ENCODE peak calls at places on chromosome 2, in eight cellular contexts. C is RWPE1, G is NB4, Z is nephron progenitor cell, X is HFFc6, K is astrocyte of the cerebellum, P is endothelial cell of umbilical vein, W is retinal pigment epithelial cell. B is an unnamed sample.
A peak's percentile ranks its signal among the peaks of the same experiment; 100 is the strongest.

GRCh38 chr2:108194409-108195132 is 45.2 kb upstream of the SULT1C3 start:
- DNase-seq in C (no peak), G (peak; percentile 18), Z (no peak), X (no peak), K (no peak), P (no peak), W (no peak), B (no peak)

GRCh38 chr2:221779614-221780067 is 207.5 kb upstream of the EPHA4 start:
- DNase-seq in C (no peak), G (no peak), Z (no peak), X (no peak), K (peak; percentile 82), P (peak; percentile 91), W (no peak), B (no peak)

GRCh38 chr2:38578832-38579231 is 23.9 kb downstream of the HNRNPLL start:
- DNase-seq in C (no peak), G (peak; percentile 56), Z (no peak), X (no peak), K (no peak), P (no peak), W (no peak), B (no peak)

GRCh38 chr2:119234021-119235019 is 10.7 kb downstream of the STEAP3 start:
- DNase-seq in C (no peak), G (peak; percentile 67), Z (peak; percentile 79), X (peak; percentile 4), K (no peak), P (peak; percentile 30), W (no peak), B (peak; percentile 32)

GRCh38 chr2:46181789-46182530 is 115.2 kb upstream of the EPAS1 start:
- DNase-seq in C (no peak), G (peak; percentile 33), Z (no peak), X (no peak), K (no peak), P (no peak), W (no peak), B (no peak)

GRCh38 chr2:45862843-45863242 is 211.4 kb downstream of the PRKCE start:
- DNase-seq in C (no peak), G (peak; percentile 86), Z (no peak), X (no peak), K (no peak), P (no peak), W (no peak), B (no peak)

GRCh38 chr2:240216197-240216596 is 75.7 kb upstream of the OTOS start:
- DNase-seq in C (no peak), G (no peak), Z (no peak), X (no peak), K (no peak), P (no peak), W (no peak), B (no peak)

GRCh38 chr2:206700141-206700540 is 18.1 kb downstream of the DYTN start:
- DNase-seq in C (no peak), G (peak; percentile 7), Z (no peak), X (no peak), K (no peak), P (peak; percentile 62), W (no peak), B (no peak)

GRCh38 chr2:201781583-201782051 is 884 bp upstream of the ALS2 start:
- DNase-seq in C (no peak), G (peak; percentile 78), Z (no peak), X (no peak), K (no peak), P (no peak), W (no peak), B (peak; percentile 8)

GRCh38 chr2:238381341-238382130 is 45.2 kb upstream of the ASB1 start:
- DNase-seq in C (no peak), G (peak; percentile 84), Z (no peak), X (no peak), K (no peak), P (no peak), W (no peak), B (no peak)

GRCh38 chr2:210715560-210715959 is 159.2 kb downstream of the CPS1 start:
- DNase-seq in C (no peak), G (no peak), Z (no peak), X (no peak), K (no peak), P (no peak), W (peak; percentile 71), B (no peak)

GRCh38 chr2:70850905-70851304 is 15.3 kb upstream of the CD207 start:
- DNase-seq in C (no peak), G (no peak), Z (no peak), X (no peak), K (no peak), P (no peak), W (no peak), B (no peak)

DNA sequence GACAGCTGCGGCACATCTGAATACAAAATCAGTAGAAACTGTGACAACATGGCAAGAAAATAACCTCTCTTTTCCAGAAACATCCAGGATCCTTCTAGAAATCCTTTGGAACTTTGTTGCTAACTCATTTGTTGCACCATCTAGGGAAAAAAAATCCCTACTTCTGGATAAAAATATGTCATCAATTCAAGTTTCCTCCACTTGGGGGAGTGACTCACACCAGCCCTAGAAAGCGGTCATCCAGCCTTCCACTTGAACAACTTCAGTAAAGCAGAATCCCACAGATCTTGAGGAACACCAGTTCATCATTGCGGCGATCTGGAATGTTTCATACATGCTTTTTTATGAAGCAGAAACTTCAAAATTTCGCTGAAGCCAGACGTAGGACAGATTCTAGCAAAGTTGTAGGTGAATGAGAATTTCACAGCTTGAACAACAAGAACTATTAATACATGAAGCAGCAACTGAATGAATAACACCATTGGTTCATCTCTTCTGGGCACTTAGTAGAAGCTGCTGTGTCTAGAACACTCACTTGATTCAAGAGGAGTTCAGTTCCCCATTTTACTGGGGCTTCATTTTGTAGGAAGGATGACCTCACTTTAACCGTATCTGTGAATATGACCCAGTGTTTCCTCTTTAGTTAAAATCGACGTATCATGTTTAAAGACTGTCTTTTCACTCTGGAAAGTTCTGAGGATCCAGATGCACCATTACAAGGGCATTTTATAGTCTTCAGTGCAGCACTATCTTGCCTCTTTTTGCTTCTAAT is 48.0 kb downstream of the LRRTM1 start:
- DNase-seq in C (peak; percentile 11), G (peak; percentile 27), Z (peak; percentile 6), X (peak; percentile 23), K (peak; percentile 1), P (no peak), W (peak; percentile 4), B (peak; percentile 4)
- TF ChIP-seq CTCF in C (no peak), G (peak; percentile 11), Z (peak; percentile 30), X (peak; percentile 70), K (peak; percentile 34), P (no peak), W (peak; percentile 53), B (peak; percentile 19)

GRCh38 chr2:219541611-219542180 is 1.9 kb downstream of the CHPF start:
- DNase-seq in C (peak; percentile 76), G (peak; percentile 81), Z (peak; percentile 87), X (peak; percentile 17), K (peak; percentile 33), P (peak; percentile 79), W (no peak), B (peak; percentile 93)
- TF ChIP-seq CTCF in C (peak; percentile 98), G (peak; percentile 87), Z (peak; percentile 99), X (peak; percentile 87), K (peak; percentile 92), P (peak; percentile 98), W (peak; percentile 87), B (peak; percentile 91)

GRCh38 chr2:168293766-168294165 is 46.4 kb upstream of the STK39 start:
- DNase-seq in C (no peak), G (no peak), Z (no peak), X (no peak), K (no peak), P (no peak), W (no peak), B (no peak)
- TF ChIP-seq CTCF in C (no peak), G (no peak), Z (no peak), X (peak; percentile 16), K (no peak), P (no peak), W (peak; percentile 7), B (no peak)

GRCh38 chr2:181738074-181738473 is 57.8 kb upstream of the NEUROD1 start:
- DNase-seq in C (no peak), G (peak; percentile 43), Z (no peak), X (peak; percentile 17), K (no peak), P (peak; percentile 28), W (no peak), B (no peak)
- TF ChIP-seq CTCF in C (no peak), G (peak; percentile 48), Z (peak; percentile 29), X (peak; percentile 48), K (peak; percentile 25), P (peak; percentile 20), W (peak; percentile 51), B (no peak)

GRCh38 chr2:163775304-163775703 is 39.5 kb upstream of the FIGN start:
- DNase-seq in C (no peak), G (no peak), Z (no peak), X (no peak), K (no peak), P (peak; percentile 38), W (no peak), B (no peak)

GRCh38 chr2:163774862-163775261 is 39.1 kb upstream of the FIGN start:
- DNase-seq in C (peak; percentile 85), G (no peak), Z (no peak), X (peak; percentile 78), K (peak; percentile 62), P (peak; percentile 51), W (peak; percentile 53), B (no peak)

GRCh38 chr2:163773276-163773675 is 37.5 kb upstream of the FIGN start:
- DNase-seq in C (no peak), G (no peak), Z (no peak), X (no peak), K (no peak), P (no peak), W (no peak), B (no peak)

GRCh38 chr2:163768881-163769681 is 33.3 kb upstream of the FIGN start:
- DNase-seq in C (no peak), G (no peak), Z (no peak), X (no peak), K (no peak), P (no peak), W (no peak), B (no peak)

DNA sequence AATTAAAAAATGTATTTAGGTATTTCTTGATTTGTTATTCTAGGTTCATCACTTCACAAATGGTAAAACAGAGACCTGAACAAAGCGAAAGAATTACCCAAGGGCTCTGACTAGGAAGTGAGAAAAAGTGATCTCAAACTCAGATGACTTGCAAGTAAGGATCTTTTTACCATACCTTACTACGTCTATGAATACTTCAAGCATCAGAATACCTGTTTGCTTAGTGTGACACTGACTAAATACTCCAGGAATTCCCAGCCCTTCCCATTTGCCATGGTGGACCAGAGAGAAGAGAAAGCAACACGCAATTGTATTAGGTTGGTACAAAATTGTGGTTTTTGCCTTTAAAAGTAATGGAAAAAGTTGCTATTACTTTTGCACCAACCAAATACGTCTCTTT is 35.8 kb upstream of the FIGN start:
- DNase-seq in C (peak; percentile 68), G (no peak), Z (no peak), X (peak; percentile 12), K (no peak), P (no peak), W (no peak), B (no peak)
- TF ChIP-seq CTCF in C (no peak), G (no peak), Z (no peak), X (no peak), K (no peak), P (no peak), W (no peak), B (no peak)

GRCh38 chr2:122523143-122523542 is 767.7 kb downstream of the TSN start:
- DNase-seq in C (no peak), G (no peak), Z (no peak), X (no peak), K (no peak), P (no peak), W (no peak), B (no peak)
- TF ChIP-seq CTCF in C (no peak), G (peak; percentile 2), Z (no peak), X (no peak), K (no peak), P (no peak), W (no peak), B (no peak)

GRCh38 chr2:69271831-69272257 is 115.2 kb downstream of the GFPT1 start:
- DNase-seq in C (no peak), G (peak; percentile 80), Z (no peak), X (no peak), K (peak; percentile 58), P (peak; percentile 61), W (no peak), B (no peak)
- TF ChIP-seq CTCF in C (no peak), G (no peak), Z (no peak), X (no peak), K (no peak), P (no peak), W (no peak), B (no peak)

B was measured in GM12865.